ENCODE peak calls at places on chromosomes 5 and 9, in four cellular contexts. U is activated CD8-positive, alpha-beta memory T cell treated with anti-CD3 and anti-CD28 coated beads for 24 hours; D is activated CD4-positive, CD25-positive, alpha-beta regulatory T cell; O is cardiac muscle cell. G is an unnamed sample.

GRCh38 chr5:106331415-106331814 is 1339.3 kb downstream of the EFNA5 start:
- DNase-seq in D (no peak), U (no peak), O (peak; percentile 42), G (no peak)

GRCh38 chr5:6633469-6634326 is 458 bp downstream of the SRD5A1 start:
- DNase-seq in D (no peak), U (no peak), O (peak; percentile 16), G (peak; percentile 86)

GRCh38 chr5:57494104-57495098 is 11.8 kb upstream of the ACTBL2 start:
- DNase-seq in O (peak; percentile 99), D (no peak), U (peak; percentile 59), G (peak; percentile 85)

GRCh38 chr9:108913391-108913790 is 20.5 kb downstream of the ELP1 start:
- DNase-seq in O (peak; percentile 3), D (no peak), U (no peak), G (no peak)

GRCh38 chr9:122191519-122191918 is 31.8 kb downstream of the MORN5 start:
- DNase-seq in O (no peak), U (no peak), D (no peak), G (peak; percentile 53)

GRCh38 chr5:2703041-2703440 is 48.4 kb downstream of the IRX2 start:
- DNase-seq in U (no peak), O (no peak), D (no peak), G (no peak)

GRCh38 chr9:123069010-123069481 is 35.6 kb downstream of the GPR21 start:
- DNase-seq in U (no peak), D (no peak), O (peak; percentile 88), G (no peak)

GRCh38 chr9:134488251-134488900 is 153.2 kb upstream of the COL5A1 start:
- DNase-seq in U (no peak), O (no peak), D (no peak), G (peak; percentile 89)

GRCh38 chr9:124551472-124552339 is 44.5 kb upstream of the NR5A1 start:
- DNase-seq in O (peak; percentile 76), D (no peak), U (no peak), G (no peak)

GRCh38 chr9:114911167-114911821 is 19.1 kb downstream of the TNFSF8 start:
- DNase-seq in U (no peak), O (peak; percentile 59), D (no peak), G (no peak)

GRCh38 chr5:39176740-39177628 is 42.4 kb downstream of the FYB1 start:
- DNase-seq in D (no peak), O (no peak), U (no peak), G (no peak)

GRCh38 chr9:108070861-108071260 is 581.3 kb upstream of the KLF4 start:
- DNase-seq in U (no peak), O (no peak), D (no peak), G (no peak)

GRCh38 chr5:472656-473343 is 29.8 kb downstream of the EXOC3 start:
- DNase-seq in U (peak; percentile 97), O (peak; percentile 82), D (peak; percentile 84), G (peak; percentile 96)

GRCh38 chr5:96427823-96428222 is 5.2 kb downstream of the PCSK1 start:
- DNase-seq in D (no peak), U (no peak), O (peak; percentile 50), G (no peak)

GRCh38 chr9:136137321-136138054 is 18.8 kb upstream of the TMEM250 start:
- DNase-seq in O (no peak), D (no peak), U (no peak), G (no peak)

GRCh38 chr9:70112981-70113380 is 69.3 kb downstream of the MAMDC2 start:
- DNase-seq in D (no peak), O (no peak), U (no peak), G (no peak)

GRCh38 chr9:126380447-126380846 is 53.8 kb downstream of the MVB12B start:
- DNase-seq in O (no peak), U (peak; percentile 35), D (no peak), G (no peak)

GRCh38 chr9:85884236-85884635 is 56.7 kb upstream of the NAA35 start:
- DNase-seq in D (no peak), U (no peak), O (peak; percentile 8), G (no peak)

GRCh38 chr5:36029914-36030313 is 36.8 kb downstream of the UGT3A2 start:
- DNase-seq in U (no peak), O (no peak), D (no peak), G (no peak)

GRCh38 chr9:86022687-86023266 is 76.6 kb downstream of the GOLM1 start:
- DNase-seq in D (no peak), U (no peak), O (peak; percentile 19), G (no peak)

GRCh38 chr5:148972958-148973357 is 89.9 kb downstream of the SH3TC2 start:
- DNase-seq in D (no peak), O (peak; percentile 71), U (no peak), G (peak; percentile 82)

GRCh38 chr9:126419475-126419874 is 92.8 kb downstream of the MVB12B start:
- DNase-seq in D (no peak), O (no peak), U (no peak), G (no peak)

GRCh38 chr5:164233796-164234195 is 728.4 kb downstream of the MAT2B start:
- DNase-seq in O (peak; percentile 65), D (no peak), U (no peak), G (no peak)